ENCODE peak calls at places on chromosomes 13 and 19, in eight cellular contexts. One of them, this sample, is unnamed. For H3K27me3, the result is how much of the 10 kb centered on the place peaks cover.

GRCh38 chr13:93226623-93227279 is at the start of gene GPC6:
- DNase-seq in gastrocnemius medialis: no peak
- DNase-seq in mesendoderm: peak
- DNase-seq in CD8-positive, alpha-beta memory T cell: no peak
- DNase-seq in left lung: no peak
- DNase-seq in kidney epithelial cell: peak
- DNase-seq in CD8-positive, alpha-beta T cell: no peak
- DNase-seq in H9: peak
- DNase-seq in this sample: peak

GRCh38 chr13:59861676-59862075 is 302.1 kb downstream of the DIAPH3 start:
- DNase-seq in gastrocnemius medialis: no peak
- DNase-seq in mesendoderm: no peak
- DNase-seq in CD8-positive, alpha-beta memory T cell: no peak
- DNase-seq in left lung: no peak
- DNase-seq in kidney epithelial cell: no peak
- DNase-seq in CD8-positive, alpha-beta T cell: no peak
- DNase-seq in H9: no peak
- DNase-seq in this sample: no peak

GRCh38 chr13:27770809-27771208 is 21.5 kb upstream of the GSX1 start:
- DNase-seq in gastrocnemius medialis: no peak
- DNase-seq in mesendoderm: peak
- DNase-seq in CD8-positive, alpha-beta memory T cell: no peak
- DNase-seq in left lung: no peak
- DNase-seq in kidney epithelial cell: no peak
- DNase-seq in CD8-positive, alpha-beta T cell: no peak
- DNase-seq in H9: peak
- DNase-seq in this sample: no peak

GRCh38 chr13:31781064-31781463 is 41.7 kb downstream of the RXFP2 start:
- DNase-seq in gastrocnemius medialis: no peak
- DNase-seq in mesendoderm: no peak
- DNase-seq in CD8-positive, alpha-beta memory T cell: no peak
- DNase-seq in left lung: no peak
- DNase-seq in kidney epithelial cell: no peak
- DNase-seq in CD8-positive, alpha-beta T cell: no peak
- DNase-seq in H9: no peak
- DNase-seq in this sample: no peak

GRCh38 chr19:12703056-12703455 is 6.6 kb upstream of the FBXW9 start:
- DNase-seq in gastrocnemius medialis: no peak
- DNase-seq in mesendoderm: peak
- DNase-seq in CD8-positive, alpha-beta memory T cell: peak
- DNase-seq in left lung: no peak
- DNase-seq in kidney epithelial cell: no peak
- DNase-seq in CD8-positive, alpha-beta T cell: no peak
- DNase-seq in H9: peak
- DNase-seq in this sample: no peak

GRCh38 chr19:17076539-17076919 is 952 bp downstream of the MYO9B start:
- DNase-seq in gastrocnemius medialis: no peak
- DNase-seq in mesendoderm: peak
- DNase-seq in CD8-positive, alpha-beta memory T cell: peak
- DNase-seq in left lung: peak
- DNase-seq in kidney epithelial cell: no peak
- DNase-seq in CD8-positive, alpha-beta T cell: no peak
- DNase-seq in H9: no peak
- DNase-seq in this sample: no peak

GRCh38 chr13:101785858-101786257 is 333.4 kb downstream of the ITGBL1 start:
- DNase-seq in gastrocnemius medialis: no peak
- DNase-seq in mesendoderm: peak
- DNase-seq in CD8-positive, alpha-beta memory T cell: no peak
- DNase-seq in left lung: no peak
- DNase-seq in kidney epithelial cell: peak
- DNase-seq in CD8-positive, alpha-beta T cell: no peak
- DNase-seq in H9: peak
- DNase-seq in this sample: no peak

GRCh38 chr19:6115992-6116391 is 5.7 kb upstream of the RFX2 start:
- DNase-seq in gastrocnemius medialis: no peak
- DNase-seq in mesendoderm: no peak
- DNase-seq in CD8-positive, alpha-beta memory T cell: no peak
- DNase-seq in left lung: no peak
- DNase-seq in kidney epithelial cell: no peak
- DNase-seq in CD8-positive, alpha-beta T cell: no peak
- DNase-seq in H9: no peak
- DNase-seq in this sample: no peak

GRCh38 chr19:51140441-51140840 is 1.7 kb upstream of the SIGLEC7 start:
- DNase-seq in gastrocnemius medialis: no peak
- DNase-seq in mesendoderm: no peak
- DNase-seq in CD8-positive, alpha-beta memory T cell: no peak
- DNase-seq in left lung: no peak
- DNase-seq in kidney epithelial cell: no peak
- DNase-seq in CD8-positive, alpha-beta T cell: no peak
- DNase-seq in H9: peak
- DNase-seq in this sample: no peak

DNA sequence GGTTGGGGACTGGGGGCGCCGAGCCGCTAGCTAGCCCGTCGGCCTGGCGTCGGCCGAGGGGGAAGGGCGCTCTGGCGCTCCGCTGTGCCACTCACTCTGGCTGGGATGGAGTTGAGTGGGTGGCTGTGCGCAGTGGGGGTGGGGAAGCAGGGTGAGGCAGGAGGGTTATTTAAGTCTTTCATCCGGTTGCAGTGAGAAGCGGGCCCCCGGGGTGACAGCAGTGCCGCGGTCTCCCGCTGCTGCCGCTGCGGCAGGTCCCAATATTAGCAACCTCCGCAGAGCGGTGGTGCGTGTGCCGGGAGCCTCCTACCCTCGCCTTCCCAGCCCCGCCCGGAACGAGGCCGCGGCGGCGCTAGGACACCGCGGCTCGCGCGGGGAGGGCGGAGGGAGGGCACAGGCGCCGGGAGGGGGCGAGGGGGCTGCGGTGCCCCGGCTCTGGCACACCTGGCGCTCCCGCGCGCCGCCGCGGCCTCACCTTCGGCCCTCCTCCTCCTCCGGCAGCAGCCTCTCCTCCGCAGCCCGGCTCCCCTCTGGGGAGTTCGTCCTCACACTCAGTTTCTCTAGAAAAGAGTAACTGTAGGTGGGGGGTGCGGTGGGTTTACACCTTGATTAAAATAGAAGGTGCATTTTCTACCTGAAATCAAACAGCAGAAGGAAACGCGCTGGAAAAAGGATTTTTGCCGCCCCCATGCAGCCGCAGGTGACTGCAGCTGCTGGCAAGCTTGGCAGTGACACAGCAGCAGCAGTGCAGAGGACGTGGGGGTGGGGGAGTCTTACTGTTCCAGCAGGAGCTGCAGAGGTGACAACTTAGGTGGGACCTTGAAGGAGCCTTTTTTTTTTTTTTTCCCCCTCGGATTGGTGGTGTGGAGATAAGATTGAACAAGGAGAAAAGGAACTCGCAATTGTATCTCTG is 4.5 kb downstream of the FGF9 start:
- DNase-seq in gastrocnemius medialis: no peak
- DNase-seq in mesendoderm: peak
- DNase-seq in CD8-positive, alpha-beta memory T cell: peak
- DNase-seq in left lung: peak
- DNase-seq in kidney epithelial cell: no peak
- DNase-seq in CD8-positive, alpha-beta T cell: no peak
- DNase-seq in H9: peak
- DNase-seq in this sample: no peak
- H3K27me3 ChIP-seq in gastrocnemius medialis: under half
- H3K27me3 ChIP-seq in mesendoderm: under half
- H3K27me3 ChIP-seq in CD8-positive, alpha-beta memory T cell: under half
- H3K27me3 ChIP-seq in left lung: half or more
- H3K27me3 ChIP-seq in kidney epithelial cell: under half
- H3K27me3 ChIP-seq in CD8-positive, alpha-beta T cell: under half
- H3K27me3 ChIP-seq in H9: under half
- H3K27me3 ChIP-seq in this sample: under half

GRCh38 chr13:113838711-113839201 is 25.1 kb downstream of the GAS6 start:
- DNase-seq in gastrocnemius medialis: peak
- DNase-seq in mesendoderm: no peak
- DNase-seq in CD8-positive, alpha-beta memory T cell: no peak
- DNase-seq in left lung: no peak
- DNase-seq in kidney epithelial cell: no peak
- DNase-seq in CD8-positive, alpha-beta T cell: no peak
- DNase-seq in H9: no peak
- DNase-seq in this sample: no peak
- H3K27me3 ChIP-seq in gastrocnemius medialis: under half
- H3K27me3 ChIP-seq in mesendoderm: under half
- H3K27me3 ChIP-seq in CD8-positive, alpha-beta memory T cell: under half
- H3K27me3 ChIP-seq in left lung: under half
- H3K27me3 ChIP-seq in kidney epithelial cell: under half
- H3K27me3 ChIP-seq in CD8-positive, alpha-beta T cell: under half
- H3K27me3 ChIP-seq in H9: under half
- H3K27me3 ChIP-seq in this sample: under half

GRCh38 chr19:292281-292884 is 1.2 kb upstream of the PLPP2 start:
- DNase-seq in gastrocnemius medialis: no peak
- DNase-seq in mesendoderm: no peak
- DNase-seq in CD8-positive, alpha-beta memory T cell: no peak
- DNase-seq in left lung: peak
- DNase-seq in kidney epithelial cell: no peak
- DNase-seq in CD8-positive, alpha-beta T cell: no peak
- DNase-seq in H9: no peak
- DNase-seq in this sample: no peak
- H3K27me3 ChIP-seq in gastrocnemius medialis: half or more
- H3K27me3 ChIP-seq in mesendoderm: under half
- H3K27me3 ChIP-seq in CD8-positive, alpha-beta memory T cell: under half
- H3K27me3 ChIP-seq in left lung: half or more
- H3K27me3 ChIP-seq in kidney epithelial cell: under half
- H3K27me3 ChIP-seq in CD8-positive, alpha-beta T cell: under half
- H3K27me3 ChIP-seq in H9: under half
- H3K27me3 ChIP-seq in this sample: under half

GRCh38 chr13:99123101-99124045 is 77.3 kb upstream of the UBAC2 start:
- DNase-seq in gastrocnemius medialis: no peak
- DNase-seq in mesendoderm: no peak
- DNase-seq in CD8-positive, alpha-beta memory T cell: no peak
- DNase-seq in left lung: no peak
- DNase-seq in kidney epithelial cell: peak
- DNase-seq in CD8-positive, alpha-beta T cell: no peak
- DNase-seq in H9: no peak
- DNase-seq in this sample: no peak

GRCh38 chr13:99124046-99124400 is 76.6 kb upstream of the UBAC2 start:
- DNase-seq in gastrocnemius medialis: no peak
- DNase-seq in mesendoderm: no peak
- DNase-seq in CD8-positive, alpha-beta memory T cell: no peak
- DNase-seq in left lung: no peak
- DNase-seq in kidney epithelial cell: no peak
- DNase-seq in CD8-positive, alpha-beta T cell: no peak
- DNase-seq in H9: no peak
- DNase-seq in this sample: no peak

GRCh38 chr13:99122171-99122570 is 78.5 kb upstream of the UBAC2 start:
- DNase-seq in gastrocnemius medialis: no peak
- DNase-seq in mesendoderm: no peak
- DNase-seq in CD8-positive, alpha-beta memory T cell: no peak
- DNase-seq in left lung: no peak
- DNase-seq in kidney epithelial cell: no peak
- DNase-seq in CD8-positive, alpha-beta T cell: no peak
- DNase-seq in H9: no peak
- DNase-seq in this sample: no peak

GRCh38 chr13:99119686-99120085 is 81.0 kb upstream of the UBAC2 start:
- DNase-seq in gastrocnemius medialis: no peak
- DNase-seq in mesendoderm: peak
- DNase-seq in CD8-positive, alpha-beta memory T cell: no peak
- DNase-seq in left lung: no peak
- DNase-seq in kidney epithelial cell: no peak
- DNase-seq in CD8-positive, alpha-beta T cell: no peak
- DNase-seq in H9: no peak
- DNase-seq in this sample: no peak

GRCh38 chr13:99120751-99121150 is 79.9 kb upstream of the UBAC2 start:
- DNase-seq in gastrocnemius medialis: no peak
- DNase-seq in mesendoderm: no peak
- DNase-seq in CD8-positive, alpha-beta memory T cell: no peak
- DNase-seq in left lung: no peak
- DNase-seq in kidney epithelial cell: no peak
- DNase-seq in CD8-positive, alpha-beta T cell: no peak
- DNase-seq in H9: no peak
- DNase-seq in this sample: no peak
- H3K27me3 ChIP-seq in gastrocnemius medialis: under half
- H3K27me3 ChIP-seq in mesendoderm: under half
- H3K27me3 ChIP-seq in CD8-positive, alpha-beta memory T cell: under half
- H3K27me3 ChIP-seq in left lung: half or more
- H3K27me3 ChIP-seq in kidney epithelial cell: under half
- H3K27me3 ChIP-seq in CD8-positive, alpha-beta T cell: under half
- H3K27me3 ChIP-seq in H9: under half
- H3K27me3 ChIP-seq in this sample: under half

DNA sequence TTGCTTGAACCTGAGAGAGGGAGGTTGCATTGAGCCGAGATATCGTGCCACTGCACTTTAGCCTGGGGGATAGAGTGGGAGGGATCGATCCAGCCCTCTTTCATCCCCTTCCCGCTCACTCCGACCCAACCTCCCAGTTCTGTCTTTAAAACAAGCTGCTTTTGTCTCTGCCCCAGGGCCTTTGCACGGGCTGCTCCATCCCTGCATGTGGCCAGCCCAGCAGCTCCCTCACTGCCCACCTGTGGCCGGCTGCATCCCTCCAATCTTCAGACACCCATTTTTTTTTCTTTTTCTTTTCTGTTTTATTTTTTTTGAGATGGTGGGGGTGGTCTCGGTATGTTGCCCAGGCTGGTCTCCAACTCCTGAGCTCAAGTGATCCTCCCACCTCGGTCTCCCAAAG is 31.6 kb downstream of the EFNA2 start:
- DNase-seq in gastrocnemius medialis: no peak
- DNase-seq in mesendoderm: no peak
- DNase-seq in CD8-positive, alpha-beta memory T cell: no peak
- DNase-seq in left lung: no peak
- DNase-seq in kidney epithelial cell: no peak
- DNase-seq in CD8-positive, alpha-beta T cell: no peak
- DNase-seq in H9: no peak
- DNase-seq in this sample: no peak
- H3K27me3 ChIP-seq in gastrocnemius medialis: under half
- H3K27me3 ChIP-seq in mesendoderm: under half
- H3K27me3 ChIP-seq in CD8-positive, alpha-beta memory T cell: under half
- H3K27me3 ChIP-seq in left lung: half or more
- H3K27me3 ChIP-seq in kidney epithelial cell: under half
- H3K27me3 ChIP-seq in CD8-positive, alpha-beta T cell: under half
- H3K27me3 ChIP-seq in H9: under half
- H3K27me3 ChIP-seq in this sample: under half

DNA sequence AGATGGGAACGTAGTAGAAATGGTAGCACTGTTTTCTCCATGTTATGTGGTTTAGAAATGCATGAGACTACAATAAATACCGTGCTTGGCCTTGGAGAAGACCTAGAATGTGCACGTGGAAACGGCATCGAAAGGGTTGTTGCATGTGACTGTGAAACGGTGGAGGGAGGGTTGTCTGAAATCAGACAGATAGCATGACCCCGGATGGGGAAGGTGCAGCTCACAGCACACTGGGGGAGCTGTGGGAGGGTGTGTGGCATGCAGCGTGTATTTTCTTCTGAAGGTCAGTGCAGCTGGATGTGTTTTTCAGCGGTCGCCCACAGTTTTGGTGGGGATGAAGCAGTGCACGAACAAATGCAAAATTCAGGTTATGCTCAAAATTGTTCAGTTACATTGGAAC is 63.4 kb downstream of the CELF5 start:
- DNase-seq in gastrocnemius medialis: no peak
- DNase-seq in mesendoderm: no peak
- DNase-seq in CD8-positive, alpha-beta memory T cell: no peak
- DNase-seq in left lung: no peak
- DNase-seq in kidney epithelial cell: no peak
- DNase-seq in CD8-positive, alpha-beta T cell: no peak
- DNase-seq in H9: no peak
- DNase-seq in this sample: no peak
- H3K27me3 ChIP-seq in gastrocnemius medialis: half or more
- H3K27me3 ChIP-seq in mesendoderm: under half
- H3K27me3 ChIP-seq in CD8-positive, alpha-beta memory T cell: under half
- H3K27me3 ChIP-seq in left lung: half or more
- H3K27me3 ChIP-seq in kidney epithelial cell: under half
- H3K27me3 ChIP-seq in CD8-positive, alpha-beta T cell: under half
- H3K27me3 ChIP-seq in H9: under half
- H3K27me3 ChIP-seq in this sample: under half

GRCh38 chr13:113762075-113762474 is 3.0 kb downstream of the TMEM255B start:
- DNase-seq in gastrocnemius medialis: no peak
- DNase-seq in mesendoderm: no peak
- DNase-seq in CD8-positive, alpha-beta memory T cell: no peak
- DNase-seq in left lung: no peak
- DNase-seq in kidney epithelial cell: no peak
- DNase-seq in CD8-positive, alpha-beta T cell: no peak
- DNase-seq in H9: no peak
- DNase-seq in this sample: no peak
- H3K27me3 ChIP-seq in gastrocnemius medialis: under half
- H3K27me3 ChIP-seq in mesendoderm: under half
- H3K27me3 ChIP-seq in CD8-positive, alpha-beta memory T cell: under half
- H3K27me3 ChIP-seq in left lung: under half
- H3K27me3 ChIP-seq in kidney epithelial cell: under half
- H3K27me3 ChIP-seq in CD8-positive, alpha-beta T cell: under half
- H3K27me3 ChIP-seq in H9: under half
- H3K27me3 ChIP-seq in this sample: under half